ENCODE peak calls at places on chromosome 13, in eight cellular contexts. C, P, I, H, W, G, K and T are unnamed samples.

GRCh38 chr13:87622921-87623320 is 48.2 kb upstream of the SLITRK5 start:
- DNase-seq in I (peak), C (no peak), H (no peak), G (no peak), K (no peak), W (no peak), P (no peak), T (no peak)

GRCh38 chr13:101204270-101205011 is 211.9 kb downstream of the NALCN start:
- DNase-seq in H (no peak), W (no peak), C (no peak), K (no peak), P (no peak), G (no peak), I (peak), T (no peak)

GRCh38 chr13:33228645-33229445 is 56.7 kb downstream of the STARD13 start:
- DNase-seq in W (peak), C (no peak), K (peak), H (no peak), G (no peak), I (peak), P (no peak), T (peak)

GRCh38 chr13:45799451-45799850 is 52.1 kb downstream of the SIAH3 start:
- DNase-seq in K (peak), G (no peak), W (no peak), P (no peak), I (no peak), C (no peak), H (no peak), T (no peak)

GRCh38 chr13:53137777-53138176 is 109.2 kb downstream of the OLFM4 start:
- DNase-seq in G (no peak), W (no peak), K (peak), P (no peak), H (no peak), C (no peak), I (peak), T (no peak)

GRCh38 chr13:42497798-42498197 is 76.2 kb upstream of the TNFSF11 start:
- DNase-seq in W (no peak), I (peak), K (no peak), C (peak), G (no peak), P (no peak), H (no peak), T (peak)

GRCh38 chr13:40668335-40668734 is 1.9 kb upstream of the FOXO1 start:
- DNase-seq in P (peak), H (peak), W (no peak), G (peak), I (no peak), C (peak), K (peak), T (peak)

GRCh38 chr13:41463823-41464602 is 6.7 kb downstream of the RGCC start:
- DNase-seq in H (no peak), P (no peak), W (no peak), C (peak), I (no peak), G (peak), K (no peak), T (peak)

GRCh38 chr13:99414048-99414995 is 87.0 kb upstream of the TM9SF2 start:
- DNase-seq in W (no peak), H (peak), C (peak), I (no peak), K (no peak), P (no peak), G (no peak), T (no peak)

GRCh38 chr13:60329221-60329983 is 67.6 kb upstream of the TDRD3 start:
- DNase-seq in P (no peak), W (peak), H (no peak), I (peak), K (peak), C (peak), G (no peak), T (peak)

GRCh38 chr13:77740931-77741586 is 43.6 kb downstream of the SLAIN1 start:
- DNase-seq in G (no peak), I (no peak), P (no peak), K (no peak), C (no peak), H (no peak), W (no peak), T (no peak)

GRCh38 chr13:97435794-97436193 is 1.8 kb downstream of the RAP2A start:
- DNase-seq in G (no peak), C (no peak), I (peak), W (no peak), H (no peak), K (no peak), P (no peak), T (no peak)

GRCh38 chr13:27958928-27959539 is 10.1 kb downstream of the CDX2 start:
- DNase-seq in I (no peak), G (no peak), P (no peak), H (peak), K (no peak), C (no peak), W (no peak), T (no peak)

GRCh38 chr13:40026174-40026585 is 370.7 kb downstream of the COG6 start:
- DNase-seq in K (no peak), H (no peak), W (no peak), I (peak), C (peak), G (peak), P (no peak), T (peak)

GRCh38 chr13:105485061-105485460 is 1050.4 kb downstream of the EFNB2 start:
- DNase-seq in K (no peak), C (no peak), G (no peak), H (no peak), P (no peak), W (no peak), I (no peak), T (no peak)

GRCh38 chr13:35848316-35848715 is 282.9 kb downstream of the DCLK1 start:
- DNase-seq in P (no peak), G (no peak), K (no peak), C (no peak), H (no peak), W (no peak), I (no peak), T (no peak)

GRCh38 chr13:87128006-87128405 is 543.2 kb upstream of the SLITRK5 start:
- DNase-seq in C (no peak), P (no peak), G (no peak), H (no peak), W (no peak), I (no peak), K (peak), T (no peak)

GRCh38 chr13:74227476-74228158 is 93.4 kb upstream of the KLF12 start:
- DNase-seq in I (no peak), C (no peak), G (no peak), H (no peak), K (no peak), W (no peak), P (no peak), T (no peak)

GRCh38 chr13:51501592-51502205 is 48.9 kb upstream of the INTS6 start:
- DNase-seq in H (no peak), C (no peak), K (peak), P (no peak), G (no peak), I (peak), W (no peak), T (no peak)

GRCh38 chr13:21344662-21345176 is 114.4 kb downstream of the ZDHHC20 start:
- DNase-seq in I (no peak), P (no peak), K (no peak), W (peak), C (peak), H (no peak), G (peak), T (no peak)

GRCh38 chr13:74678308-74678958 is 544.2 kb upstream of the KLF12 start:
- DNase-seq in H (no peak), W (no peak), G (no peak), C (no peak), I (no peak), P (no peak), K (peak), T (no peak)

GRCh38 chr13:90732049-90732448 is 615.4 kb upstream of the MIR17HG start:
- DNase-seq in C (peak), I (no peak), H (no peak), W (no peak), P (no peak), G (no peak), K (no peak), T (no peak)

GRCh38 chr13:94658926-94659649 is 53.3 kb downstream of the SOX21 start:
- DNase-seq in G (no peak), I (no peak), W (no peak), P (no peak), H (no peak), K (peak), C (no peak), T (no peak)
- TF ChIP-seq CTCF in G (no peak), I (peak), W (no peak), P (no peak), H (no peak), K (no peak), C (no peak), T (no peak)

GRCh38 chr13:30745917-30746686 is 10.8 kb downstream of the ALOX5AP start:
- DNase-seq in K (no peak), P (no peak), C (no peak), G (no peak), I (peak), W (no peak), H (no peak), T (no peak)

GRCh38 chr13:30742896-30743295 is 7.6 kb downstream of the ALOX5AP start:
- DNase-seq in P (no peak), G (no peak), H (no peak), K (no peak), W (no peak), I (no peak), C (no peak), T (no peak)

GRCh38 chr13:30744686-30745085 is 9.3 kb downstream of the ALOX5AP start:
- DNase-seq in G (no peak), P (no peak), K (no peak), I (no peak), C (no peak), H (no peak), W (no peak), T (no peak)

GRCh38 chr13:30744056-30744684 is 8.8 kb downstream of the ALOX5AP start:
- DNase-seq in H (no peak), K (no peak), W (no peak), C (peak), P (peak), G (peak), I (peak), T (peak)

DNA sequence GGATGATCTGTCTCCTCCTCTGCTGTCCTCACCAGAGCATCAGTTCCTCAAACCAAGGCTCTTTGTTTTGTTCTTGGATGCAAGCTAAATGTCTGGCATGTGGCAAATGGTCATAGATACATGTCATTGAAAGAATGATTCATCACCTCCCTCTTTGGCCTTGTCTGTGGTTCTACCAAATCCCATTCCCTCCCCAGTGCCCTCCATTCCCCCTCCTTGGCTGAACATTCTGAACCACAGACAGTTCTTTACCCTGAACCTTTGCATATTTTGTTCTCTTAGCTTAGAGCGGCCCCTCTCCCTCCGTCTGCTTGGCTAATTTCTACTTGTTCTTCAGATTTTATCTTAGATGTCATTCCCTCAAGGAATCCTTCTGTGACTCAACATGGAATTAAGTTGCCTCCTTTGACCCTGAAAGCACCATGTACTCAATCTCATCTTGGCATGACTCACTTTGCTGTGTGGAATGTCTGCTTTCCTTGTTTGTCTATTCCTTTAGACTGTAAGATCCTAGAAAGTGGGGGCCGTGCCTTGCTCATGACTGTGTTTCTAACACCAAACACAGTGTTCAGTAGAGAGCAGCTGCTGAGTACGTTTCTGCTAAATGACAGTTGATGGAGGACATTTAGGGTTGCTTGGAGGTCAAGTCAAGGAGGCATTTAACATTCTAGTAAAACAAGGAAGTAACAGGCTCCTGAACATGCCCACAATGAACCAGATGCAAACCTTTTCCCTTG is 8.1 kb downstream of the ALOX5AP start:
- DNase-seq in K (no peak), H (no peak), C (peak), P (peak), I (peak), G (no peak), W (no peak), T (no peak)
- TF ChIP-seq CTCF in K (no peak), H (no peak), C (no peak), P (no peak), I (no peak), G (no peak), W (no peak), T (no peak)

DNA sequence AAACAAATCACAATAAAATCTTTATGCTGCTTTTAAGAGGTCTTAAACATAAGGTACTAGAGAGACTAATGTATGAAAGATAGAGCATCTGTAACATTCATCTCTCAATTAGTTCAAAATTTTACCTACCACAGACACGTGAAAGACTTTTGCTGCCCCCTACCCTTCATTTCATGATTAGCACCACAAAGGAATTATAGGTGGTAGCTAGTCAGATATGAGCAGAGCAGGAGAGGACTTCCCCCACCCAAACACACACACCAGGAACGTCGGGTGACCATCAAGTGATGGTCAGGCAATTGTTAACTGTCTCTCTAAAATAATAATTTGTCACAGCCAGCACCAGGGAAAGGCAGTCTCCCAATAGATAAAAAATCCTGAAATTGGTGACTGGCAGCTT is 1531.7 kb upstream of the SPRY2 start:
- DNase-seq in C (no peak), K (peak), I (peak), H (no peak), G (no peak), W (no peak), P (no peak), T (peak)
- TF ChIP-seq CTCF in C (no peak), K (peak), I (peak), H (no peak), G (no peak), W (no peak), P (no peak), T (peak)

GRCh38 chr13:31331051-31331450 is 131.3 kb downstream of the B3GLCT start:
- DNase-seq in K (no peak), W (no peak), H (no peak), P (no peak), I (no peak), C (no peak), G (no peak), T (no peak)

GRCh38 chr13:31322025-31322424 is 122.2 kb downstream of the B3GLCT start:
- DNase-seq in K (no peak), P (no peak), H (no peak), W (peak), G (no peak), I (no peak), C (no peak), T (no peak)

GRCh38 chr13:31328549-31329229 is 128.9 kb downstream of the B3GLCT start:
- DNase-seq in K (peak), H (no peak), C (no peak), G (no peak), I (peak), W (no peak), P (no peak), T (no peak)

GRCh38 chr13:31322702-31323101 is 122.9 kb downstream of the B3GLCT start:
- DNase-seq in H (no peak), I (no peak), C (no peak), G (no peak), P (no peak), W (no peak), K (no peak), T (no peak)

GRCh38 chr13:31327157-31327556 is 127.4 kb downstream of the B3GLCT start:
- DNase-seq in I (no peak), C (no peak), W (no peak), G (no peak), H (no peak), K (no peak), P (no peak), T (no peak)
- TF ChIP-seq CTCF in I (no peak), C (no peak), W (no peak), G (no peak), H (no peak), K (no peak), P (no peak), T (no peak)

GRCh38 chr13:78802912-78803311 is 144.0 kb upstream of the OBI1 start:
- DNase-seq in H (no peak), P (no peak), C (no peak), K (no peak), W (no peak), G (no peak), I (no peak), T (no peak)

GRCh38 chr13:78806457-78806856 is 147.5 kb upstream of the OBI1 start:
- DNase-seq in K (peak), H (no peak), G (no peak), P (no peak), C (no peak), W (no peak), I (no peak), T (no peak)
- TF ChIP-seq CTCF in K (peak), H (no peak), G (peak), P (no peak), C (peak), W (no peak), I (peak), T (peak)

GRCh38 chr13:23715762-23716235 is 145.6 kb downstream of the TNFRSF19 start:
- DNase-seq in H (no peak), P (no peak), C (peak), K (peak), I (no peak), W (no peak), G (no peak), T (no peak)
- TF ChIP-seq CTCF in H (no peak), P (no peak), C (no peak), K (peak), I (peak), W (no peak), G (no peak), T (peak)

GRCh38 chr13:113756441-113757097 is 2.5 kb upstream of the TMEM255B start:
- DNase-seq in C (no peak), G (no peak), H (no peak), K (no peak), W (no peak), P (no peak), I (no peak), T (no peak)

GRCh38 chr13:113762075-113762474 is 3.0 kb downstream of the TMEM255B start:
- DNase-seq in C (no peak), G (no peak), P (no peak), I (no peak), K (no peak), W (no peak), H (no peak), T (no peak)

GRCh38 chr13:113761136-113761535 is 2.1 kb downstream of the TMEM255B start:
- DNase-seq in K (no peak), C (no peak), I (no peak), H (peak), W (no peak), G (no peak), P (no peak), T (no peak)

GRCh38 chr13:113759525-113760137 is 605 bp downstream of the TMEM255B start:
- DNase-seq in I (peak), K (no peak), W (no peak), G (no peak), C (no peak), P (peak), H (peak), T (no peak)

DNA sequence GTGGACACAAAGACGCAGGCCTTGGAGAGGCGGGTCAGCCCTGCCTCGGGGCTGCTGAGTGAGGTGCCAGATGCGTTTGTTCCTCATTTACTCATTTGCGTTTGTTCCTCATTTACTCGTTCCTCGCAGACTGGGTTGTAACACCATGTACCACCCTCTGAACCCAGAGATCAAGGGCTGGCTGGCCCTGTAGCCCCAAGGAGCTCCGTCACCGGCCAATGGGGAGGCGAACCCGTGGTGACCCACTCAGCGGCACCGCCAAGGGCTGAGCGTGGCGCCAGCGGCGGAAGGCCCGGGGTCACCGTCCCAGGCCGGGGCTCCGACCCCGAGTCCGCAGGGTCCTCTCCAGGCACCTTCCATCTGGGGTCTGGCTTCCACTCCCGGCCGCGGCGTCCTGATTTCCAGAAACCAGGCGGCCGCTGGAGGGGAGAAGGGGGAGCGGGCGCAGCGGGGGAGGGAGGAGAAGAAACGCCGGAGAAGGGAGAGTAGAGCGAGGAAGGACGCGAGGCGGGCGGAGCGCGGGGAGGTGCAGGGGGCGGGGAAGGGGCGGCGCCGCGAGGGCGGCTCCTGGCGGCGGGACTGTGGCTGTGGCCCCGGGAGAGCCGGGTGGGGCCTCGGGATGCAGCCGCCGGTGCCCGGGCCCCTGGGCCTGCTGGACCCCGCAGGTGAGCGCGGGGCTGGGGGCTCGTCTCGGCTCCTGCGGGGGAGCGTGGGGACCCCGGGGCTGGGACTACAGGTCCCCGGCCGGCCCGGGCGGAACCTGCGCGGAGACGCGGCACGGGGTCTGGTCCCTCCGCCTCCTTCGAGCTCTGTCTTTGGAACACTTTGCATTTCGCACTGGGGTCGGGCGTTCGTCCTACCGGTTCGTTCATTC is at the start of gene TMEM255B:
- DNase-seq in H (peak), G (peak), C (peak), K (peak), P (peak), W (no peak), I (peak), T (peak)
- TF ChIP-seq CTCF in H (no peak), G (peak), C (no peak), K (no peak), P (no peak), W (no peak), I (peak), T (no peak)